ENCODE peak calls at places on chromosomes 6 and 20, in four cellular contexts. C is NCI-H2029 treated with DMSO at 0.1 percent for 48 hours, T is head of caudate nucleus, S is Right ventricle myocardium inferior. E is an unnamed sample.

GRCh38 chr20:61112515-61112914 is 139.5 kb upstream of the CDH4 start:
- DNase-seq in T (no peak), C (no peak), S (no peak), E (no peak)

GRCh38 chr6:155561262-155561970 is 105.8 kb upstream of the NOX3 start:
- DNase-seq in S (no peak), C (no peak), T (no peak), E (no peak)

GRCh38 chr6:79048611-79049010 is 29.4 kb downstream of the PHIP start:
- DNase-seq in C (no peak), T (no peak), S (no peak), E (peak)

GRCh38 chr6:42013134-42013516 is 37.2 kb upstream of the TAF8 start:
- DNase-seq in C (no peak), T (no peak), S (no peak), E (no peak)

GRCh38 chr6:25193147-25193864 is 85.9 kb upstream of the CARMIL1 start:
- DNase-seq in T (no peak), C (no peak), S (no peak), E (peak)

GRCh38 chr20:17807670-17808069 is 107.9 kb downstream of the BANF2 start:
- DNase-seq in T (no peak), C (no peak), S (no peak), E (peak)

GRCh38 chr6:34795836-34796425 is 4.0 kb downstream of the BLTP3A start:
- DNase-seq in S (no peak), C (no peak), T (no peak), E (peak)

GRCh38 chr20:32329817-32330554 is 28.1 kb upstream of the ASXL1 start:
- DNase-seq in S (no peak), T (no peak), C (peak), E (no peak)

GRCh38 chr6:29466241-29466640 is 9.3 kb downstream of the OR2H1 start:
- DNase-seq in T (no peak), S (no peak), C (no peak), E (no peak)

GRCh38 chr20:13898012-13898612 is 92.3 kb downstream of the SEL1L2 start:
- DNase-seq in C (no peak), T (no peak), S (no peak), E (peak)

GRCh38 chr20:63418617-63419016 is 53.8 kb downstream of the KCNQ2 start:
- DNase-seq in S (no peak), C (no peak), T (no peak), E (no peak)

GRCh38 chr6:168319279-168320051 is at the start of gene DACT2:
- DNase-seq in T (no peak), S (no peak), C (no peak), E (no peak)

GRCh38 chr6:131451330-131452195 is 121.5 kb upstream of the ARG1 start:
- DNase-seq in S (no peak), C (no peak), T (no peak), E (peak)

GRCh38 chr20:49641683-49642649 is 71.7 kb downstream of the B4GALT5 start:
- DNase-seq in C (peak), S (no peak), T (no peak), E (no peak)

GRCh38 chr6:123360359-123360758 is 276.4 kb downstream of the TRDN start:
- DNase-seq in T (no peak), C (no peak), S (no peak), E (no peak)

GRCh38 chr20:1876975-1877603 is 18.1 kb upstream of the SIRPA start:
- DNase-seq in T (no peak), S (no peak), C (no peak), E (peak)

GRCh38 chr20:58479666-58480454 is 35.3 kb downstream of the APCDD1L start:
- DNase-seq in C (no peak), T (no peak), S (no peak), E (no peak)

GRCh38 chr6:150069707-150070106 is 786 bp upstream of the ULBP3 start:
- DNase-seq in C (no peak), T (no peak), S (no peak), E (no peak)

GRCh38 chr20:13130707-13131103 is 90.4 kb upstream of the ISM1 start:
- DNase-seq in S (no peak), T (no peak), C (no peak), E (no peak)

GRCh38 chr20:47438464-47439381 is 63.0 kb upstream of the NCOA3 start:
- DNase-seq in C (no peak), T (no peak), S (no peak), E (no peak)

GRCh38 chr6:48840896-48841295 is 622.2 kb downstream of the MMUT start:
- DNase-seq in T (no peak), S (no peak), C (no peak), E (no peak)

GRCh38 chr6:69791065-69791471 is 5.7 kb downstream of the LMBRD1 start:
- DNase-seq in T (no peak), C (no peak), S (no peak), E (no peak)

GRCh38 chr6:164105705-164106104 is 691.2 kb downstream of the QKI start:
- DNase-seq in C (no peak), S (no peak), T (no peak), E (no peak)

GRCh38 chr6:12637960-12638641 is 78.5 kb upstream of the PHACTR1 start:
- DNase-seq in C (peak), S (peak), T (peak), E (peak)

GRCh38 chr6:116557863-116558262 is 4.3 kb downstream of the CALHM4 start:
- DNase-seq in S (no peak), T (no peak), C (peak), E (no peak)

GRCh38 chr6:29011276-29011734 is 6.2 kb upstream of the ZNF311 start:
- DNase-seq in T (peak), C (no peak), S (no peak), E (no peak)

GRCh38 chr20:4009305-4009704 is 6.1 kb downstream of the RNF24 start:
- DNase-seq in C (no peak), S (no peak), T (no peak), E (no peak)

GRCh38 chr6:170485159-170485558 is 67.9 kb downstream of the PSMB1 start:
- DNase-seq in T (no peak), C (no peak), S (no peak), E (no peak)

GRCh38 chr6:165662671-165663282 is at the start of gene PDE10A:
- DNase-seq in C (peak), T (no peak), S (peak), E (no peak)

GRCh38 chr6:142088858-142089216 is 43.9 kb upstream of the GJE1 start:
- DNase-seq in C (no peak), T (no peak), S (no peak), E (no peak)

GRCh38 chr20:45934046-45934586 is 367 bp upstream of the PCIF1 start:
- DNase-seq in S (peak), T (peak), C (no peak), E (peak)

GRCh38 chr6:146904596-146904995 is 299.6 kb upstream of the STXBP5 start:
- DNase-seq in T (no peak), C (no peak), S (no peak), E (no peak)

GRCh38 chr6:36927114-36927513 is 27.4 kb upstream of the PI16 start:
- DNase-seq in C (no peak), S (no peak), T (no peak), E (no peak)

GRCh38 chr6:5055118-5055517 is 30.0 kb upstream of the PPP1R3G start:
- DNase-seq in C (no peak), S (no peak), T (no peak), E (no peak)

E was measured in RKO.